ENCODE peak calls at places on chromosomes 4 and X, in eight cellular contexts. One of them, this sample, is unnamed. For H3K36me3 and H3K4me1, the result is how much of the 10 kb centered on the place peaks cover.

GRCh38 chrX:68363984-68364383 is 69.3 kb downstream of the OPHN1 start:
- DNase-seq in cardiac muscle cell: peak
- DNase-seq in esophagus muscularis mucosa: no peak
- DNase-seq in neuronal stem cell: no peak
- DNase-seq in stomach: no peak
- DNase-seq in heart right ventricle: no peak
- DNase-seq in GM23248: no peak
- DNase-seq in psoas muscle: no peak
- DNase-seq in this sample: no peak

GRCh38 chrX:96729053-96729452 is 44.4 kb downstream of the DIAPH2 start:
- DNase-seq in cardiac muscle cell: no peak
- DNase-seq in esophagus muscularis mucosa: no peak
- DNase-seq in neuronal stem cell: no peak
- DNase-seq in stomach: no peak
- DNase-seq in heart right ventricle: no peak
- DNase-seq in GM23248: no peak
- DNase-seq in psoas muscle: no peak
- DNase-seq in this sample: peak

GRCh38 chr4:525660-526059 is 26.6 kb downstream of the PIGG start:
- DNase-seq in cardiac muscle cell: no peak
- DNase-seq in esophagus muscularis mucosa: no peak
- DNase-seq in neuronal stem cell: no peak
- DNase-seq in stomach: no peak
- DNase-seq in heart right ventricle: no peak
- DNase-seq in GM23248: no peak
- DNase-seq in psoas muscle: no peak
- DNase-seq in this sample: no peak

GRCh38 chr4:76211769-76212168 is 1.9 kb downstream of the SCARB2 start:
- DNase-seq in cardiac muscle cell: no peak
- DNase-seq in esophagus muscularis mucosa: peak
- DNase-seq in neuronal stem cell: no peak
- DNase-seq in stomach: no peak
- DNase-seq in heart right ventricle: no peak
- DNase-seq in GM23248: peak
- DNase-seq in psoas muscle: no peak
- DNase-seq in this sample: no peak

GRCh38 chr4:88812976-88813375 is 115.3 kb upstream of the NAP1L5 start:
- DNase-seq in cardiac muscle cell: no peak
- DNase-seq in esophagus muscularis mucosa: no peak
- DNase-seq in neuronal stem cell: no peak
- DNase-seq in stomach: no peak
- DNase-seq in heart right ventricle: no peak
- DNase-seq in GM23248: no peak
- DNase-seq in psoas muscle: no peak
- DNase-seq in this sample: no peak

GRCh38 chr4:132483-132882 is 8.2 kb downstream of the ZNF718 start:
- DNase-seq in cardiac muscle cell: no peak
- DNase-seq in esophagus muscularis mucosa: no peak
- DNase-seq in neuronal stem cell: no peak
- DNase-seq in stomach: no peak
- DNase-seq in heart right ventricle: no peak
- DNase-seq in GM23248: no peak
- DNase-seq in psoas muscle: no peak
- DNase-seq in this sample: no peak

GRCh38 chr4:71202703-71203102 is 136.1 kb upstream of the SLC4A4 start:
- DNase-seq in cardiac muscle cell: no peak
- DNase-seq in esophagus muscularis mucosa: no peak
- DNase-seq in neuronal stem cell: no peak
- DNase-seq in stomach: no peak
- DNase-seq in heart right ventricle: no peak
- DNase-seq in GM23248: peak
- DNase-seq in psoas muscle: no peak
- DNase-seq in this sample: no peak

GRCh38 chr4:153344131-153345010 is at the start of gene MND1:
- DNase-seq in cardiac muscle cell: peak
- DNase-seq in esophagus muscularis mucosa: no peak
- DNase-seq in neuronal stem cell: peak
- DNase-seq in stomach: peak
- DNase-seq in heart right ventricle: peak
- DNase-seq in GM23248: peak
- DNase-seq in psoas muscle: peak
- DNase-seq in this sample: peak

GRCh38 chrX:129781134-129782014 is 1.6 kb downstream of the SASH3 start:
- DNase-seq in cardiac muscle cell: no peak
- DNase-seq in esophagus muscularis mucosa: no peak
- DNase-seq in neuronal stem cell: no peak
- DNase-seq in stomach: peak
- DNase-seq in heart right ventricle: no peak
- DNase-seq in GM23248: no peak
- DNase-seq in psoas muscle: peak
- DNase-seq in this sample: peak

GRCh38 chr4:67762091-67762490 is 7.9 kb upstream of the GNRHR start:
- DNase-seq in cardiac muscle cell: no peak
- DNase-seq in esophagus muscularis mucosa: no peak
- DNase-seq in neuronal stem cell: no peak
- DNase-seq in stomach: no peak
- DNase-seq in heart right ventricle: no peak
- DNase-seq in GM23248: peak
- DNase-seq in psoas muscle: no peak
- DNase-seq in this sample: no peak

GRCh38 chrX:57595381-57595811 is 3.6 kb downstream of the ZXDB start:
- DNase-seq in cardiac muscle cell: no peak
- DNase-seq in esophagus muscularis mucosa: no peak
- DNase-seq in neuronal stem cell: no peak
- DNase-seq in stomach: no peak
- DNase-seq in heart right ventricle: peak
- DNase-seq in GM23248: peak
- DNase-seq in psoas muscle: no peak
- DNase-seq in this sample: no peak

GRCh38 chrX:21747523-21747922 is 10.4 kb downstream of the SMPX start:
- DNase-seq in cardiac muscle cell: peak
- DNase-seq in esophagus muscularis mucosa: no peak
- DNase-seq in neuronal stem cell: no peak
- DNase-seq in stomach: no peak
- DNase-seq in heart right ventricle: no peak
- DNase-seq in GM23248: peak
- DNase-seq in psoas muscle: no peak
- DNase-seq in this sample: no peak

GRCh38 chr4:176189891-176190795 is 5.2 kb downstream of the SPATA4 start:
- DNase-seq in cardiac muscle cell: peak
- DNase-seq in esophagus muscularis mucosa: no peak
- DNase-seq in neuronal stem cell: no peak
- DNase-seq in stomach: no peak
- DNase-seq in heart right ventricle: no peak
- DNase-seq in GM23248: peak
- DNase-seq in psoas muscle: no peak
- DNase-seq in this sample: no peak

GRCh38 chrX:35380808-35381700 is 417.1 kb upstream of the MAGEB16 start:
- DNase-seq in cardiac muscle cell: peak
- DNase-seq in esophagus muscularis mucosa: no peak
- DNase-seq in neuronal stem cell: no peak
- DNase-seq in stomach: no peak
- DNase-seq in heart right ventricle: no peak
- DNase-seq in GM23248: peak
- DNase-seq in psoas muscle: no peak
- DNase-seq in this sample: no peak

GRCh38 chrX:103727115-103727514 is 16.4 kb downstream of the TMEM31 start:
- DNase-seq in cardiac muscle cell: no peak
- DNase-seq in esophagus muscularis mucosa: no peak
- DNase-seq in neuronal stem cell: no peak
- DNase-seq in stomach: no peak
- DNase-seq in heart right ventricle: no peak
- DNase-seq in GM23248: no peak
- DNase-seq in psoas muscle: no peak
- DNase-seq in this sample: peak

GRCh38 chr4:16413794-16414555 is 187.7 kb upstream of the TAPT1 start:
- DNase-seq in cardiac muscle cell: peak
- DNase-seq in esophagus muscularis mucosa: no peak
- DNase-seq in neuronal stem cell: no peak
- DNase-seq in stomach: no peak
- DNase-seq in heart right ventricle: no peak
- DNase-seq in GM23248: no peak
- DNase-seq in psoas muscle: no peak
- DNase-seq in this sample: no peak

GRCh38 chr4:83329521-83330105 is 5.0 kb downstream of the HPSE start:
- DNase-seq in cardiac muscle cell: no peak
- DNase-seq in esophagus muscularis mucosa: no peak
- DNase-seq in neuronal stem cell: no peak
- DNase-seq in stomach: no peak
- DNase-seq in heart right ventricle: no peak
- DNase-seq in GM23248: peak
- DNase-seq in psoas muscle: no peak
- DNase-seq in this sample: no peak

GRCh38 chr4:128332086-128332485 is 44.5 kb upstream of the PGRMC2 start:
- DNase-seq in cardiac muscle cell: no peak
- DNase-seq in esophagus muscularis mucosa: no peak
- DNase-seq in neuronal stem cell: no peak
- DNase-seq in stomach: no peak
- DNase-seq in heart right ventricle: no peak
- DNase-seq in GM23248: peak
- DNase-seq in psoas muscle: no peak
- DNase-seq in this sample: no peak

GRCh38 chr4:159677521-159677920 is 574.6 kb downstream of the RAPGEF2 start:
- DNase-seq in cardiac muscle cell: no peak
- DNase-seq in esophagus muscularis mucosa: no peak
- DNase-seq in neuronal stem cell: no peak
- DNase-seq in stomach: no peak
- DNase-seq in heart right ventricle: no peak
- DNase-seq in GM23248: no peak
- DNase-seq in psoas muscle: no peak
- DNase-seq in this sample: no peak

GRCh38 chrX:13398073-13398823 is 78.4 kb upstream of the ATXN3L start:
- DNase-seq in cardiac muscle cell: no peak
- DNase-seq in esophagus muscularis mucosa: no peak
- DNase-seq in neuronal stem cell: peak
- DNase-seq in stomach: peak
- DNase-seq in heart right ventricle: peak
- DNase-seq in GM23248: peak
- DNase-seq in psoas muscle: peak
- DNase-seq in this sample: peak

GRCh38 chrX:11558972-11559371 is 106.7 kb downstream of the ARHGAP6 start:
- DNase-seq in cardiac muscle cell: no peak
- DNase-seq in esophagus muscularis mucosa: no peak
- DNase-seq in neuronal stem cell: no peak
- DNase-seq in stomach: peak
- DNase-seq in heart right ventricle: no peak
- DNase-seq in GM23248: peak
- DNase-seq in psoas muscle: no peak
- DNase-seq in this sample: peak

GRCh38 chrX:105219454-105220401 is 766 bp downstream of the TEX13A start:
- DNase-seq in cardiac muscle cell: no peak
- DNase-seq in esophagus muscularis mucosa: no peak
- DNase-seq in neuronal stem cell: no peak
- DNase-seq in stomach: no peak
- DNase-seq in heart right ventricle: no peak
- DNase-seq in GM23248: no peak
- DNase-seq in psoas muscle: no peak
- DNase-seq in this sample: no peak

GRCh38 chrX:78595901-78596502 is 63.1 kb downstream of the RTL3 start:
- DNase-seq in cardiac muscle cell: peak
- DNase-seq in esophagus muscularis mucosa: no peak
- DNase-seq in neuronal stem cell: peak
- DNase-seq in stomach: no peak
- DNase-seq in heart right ventricle: no peak
- DNase-seq in GM23248: peak
- DNase-seq in psoas muscle: no peak
- DNase-seq in this sample: peak

GRCh38 chr4:118745357-118745756 is 60.2 kb downstream of the METTL14 start:
- DNase-seq in cardiac muscle cell: no peak
- DNase-seq in esophagus muscularis mucosa: no peak
- DNase-seq in neuronal stem cell: no peak
- DNase-seq in stomach: no peak
- DNase-seq in heart right ventricle: no peak
- DNase-seq in GM23248: no peak
- DNase-seq in psoas muscle: no peak
- DNase-seq in this sample: no peak
- H3K36me3 ChIP-seq in cardiac muscle cell: under half
- H3K36me3 ChIP-seq in esophagus muscularis mucosa: under half
- H3K36me3 ChIP-seq in neuronal stem cell: under half
- H3K36me3 ChIP-seq in stomach: under half
- H3K36me3 ChIP-seq in heart right ventricle: under half
- H3K36me3 ChIP-seq in GM23248: half or more
- H3K36me3 ChIP-seq in psoas muscle: under half
- H3K36me3 ChIP-seq in this sample: half or more

DNA sequence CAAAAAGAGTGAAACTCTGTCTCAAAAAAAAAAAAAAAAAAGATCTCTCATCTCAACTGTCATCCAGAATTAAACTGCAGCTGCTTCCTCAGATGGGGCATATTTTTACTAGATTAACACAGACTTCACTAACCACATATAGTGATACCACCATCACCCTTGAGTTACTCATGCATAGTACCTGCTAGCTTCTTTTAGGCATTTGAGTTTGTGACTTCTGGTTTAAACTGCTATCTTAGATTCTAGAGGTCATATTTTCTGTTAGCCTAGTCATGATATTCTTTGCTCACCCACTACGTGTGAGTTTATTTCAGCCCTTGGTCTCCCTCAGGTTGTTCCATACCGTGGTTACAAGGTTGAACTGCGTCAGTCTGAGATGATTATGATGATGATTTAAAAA is 154.9 kb upstream of the BMP3 start:
- DNase-seq in cardiac muscle cell: no peak
- DNase-seq in esophagus muscularis mucosa: no peak
- DNase-seq in neuronal stem cell: no peak
- DNase-seq in stomach: no peak
- DNase-seq in heart right ventricle: no peak
- DNase-seq in GM23248: no peak
- DNase-seq in psoas muscle: no peak
- DNase-seq in this sample: no peak
- H3K4me1 ChIP-seq in cardiac muscle cell: under half
- H3K4me1 ChIP-seq in esophagus muscularis mucosa: under half
- H3K4me1 ChIP-seq in neuronal stem cell: under half
- H3K4me1 ChIP-seq in stomach: under half
- H3K4me1 ChIP-seq in heart right ventricle: under half
- H3K4me1 ChIP-seq in GM23248: under half
- H3K4me1 ChIP-seq in psoas muscle: under half
- H3K4me1 ChIP-seq in this sample: under half

DNA sequence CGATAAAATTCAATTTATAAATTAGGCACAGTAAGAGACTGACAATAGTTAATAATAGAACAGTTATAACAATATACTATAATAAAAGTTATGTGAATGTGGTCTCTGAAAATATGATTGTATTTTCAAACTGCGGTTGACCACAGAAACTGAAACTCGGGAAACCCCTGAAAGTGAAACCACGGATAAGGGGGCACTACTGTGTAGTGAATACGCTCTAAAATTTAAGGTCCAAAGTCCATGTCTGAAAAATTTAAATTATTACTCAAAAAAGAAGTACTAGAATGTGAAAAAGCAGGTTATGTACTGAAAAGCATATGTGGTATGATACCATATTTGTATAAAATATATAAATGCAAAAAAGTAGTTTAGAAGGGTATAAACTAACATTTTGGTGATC is 1.9 kb downstream of the SMIM14 start:
- DNase-seq in cardiac muscle cell: no peak
- DNase-seq in esophagus muscularis mucosa: no peak
- DNase-seq in neuronal stem cell: no peak
- DNase-seq in stomach: no peak
- DNase-seq in heart right ventricle: peak
- DNase-seq in GM23248: peak
- DNase-seq in psoas muscle: no peak
- DNase-seq in this sample: no peak
- H3K4me3 ChIP-seq in cardiac muscle cell: peak
- H3K4me3 ChIP-seq in esophagus muscularis mucosa: peak
- H3K4me3 ChIP-seq in neuronal stem cell: peak
- H3K4me3 ChIP-seq in stomach: peak
- H3K4me3 ChIP-seq in heart right ventricle: peak
- H3K4me3 ChIP-seq in GM23248: peak
- H3K4me3 ChIP-seq in psoas muscle: peak
- H3K4me3 ChIP-seq in this sample: peak

GRCh38 chr4:118813561-118813960 is 22.4 kb downstream of the SEC24D start:
- DNase-seq in cardiac muscle cell: no peak
- DNase-seq in esophagus muscularis mucosa: no peak
- DNase-seq in neuronal stem cell: no peak
- DNase-seq in stomach: no peak
- DNase-seq in heart right ventricle: no peak
- DNase-seq in GM23248: no peak
- DNase-seq in psoas muscle: no peak
- DNase-seq in this sample: no peak
- H3K36me3 ChIP-seq in cardiac muscle cell: under half
- H3K36me3 ChIP-seq in esophagus muscularis mucosa: half or more
- H3K36me3 ChIP-seq in neuronal stem cell: under half
- H3K36me3 ChIP-seq in stomach: under half
- H3K36me3 ChIP-seq in heart right ventricle: under half
- H3K36me3 ChIP-seq in GM23248: half or more
- H3K36me3 ChIP-seq in psoas muscle: under half
- H3K36me3 ChIP-seq in this sample: half or more

This sample was measured in endodermal cell.